ENCODE peak calls at places on chromosome 19, in seven cellular contexts. W is DND-41, T is putamen, J is T-helper 17 cell, E is EH, N is SW 1271, Z is MCF 10A. P is an unnamed sample.

GRCh38 chr19:54162241-54162805 is 2.8 kb upstream of the LENG1 start:
- DNase-seq in W (peak; percentile 88), T (peak; percentile 46), J (peak; percentile 75), E (peak; percentile 71), N (peak; percentile 61), Z (peak; percentile 89), P (no peak)

GRCh38 chr19:4744451-4745170 is 21.0 kb upstream of the DPP9 start:
- DNase-seq in W (no peak), T (no peak), J (no peak), E (peak; percentile 89), N (no peak), Z (peak; percentile 94), P (no peak)

GRCh38 chr19:30830875-30831274 is 458.7 kb downstream of the ZNF536 start:
- DNase-seq in W (no peak), T (no peak), J (no peak), E (no peak), N (no peak), Z (no peak), P (no peak)

GRCh38 chr19:35497406-35497805 is 7.1 kb upstream of the KRTDAP start:
- DNase-seq in W (no peak), T (no peak), J (no peak), E (no peak), N (no peak), Z (no peak), P (no peak)

GRCh38 chr19:46408611-46409039 is 4.7 kb downstream of the CCDC8 start:
- DNase-seq in W (no peak), T (no peak), J (no peak), E (peak; percentile 53), N (no peak), Z (no peak), P (peak; percentile 74)

GRCh38 chr19:5978606-5979552 is 939 bp upstream of the RANBP3 start:
- DNase-seq in W (peak; percentile 34), T (no peak), J (no peak), E (no peak), N (no peak), Z (no peak), P (no peak)

GRCh38 chr19:48969276-48970138 is 4.4 kb downstream of the FTL start:
- DNase-seq in W (peak; percentile 84), T (no peak), J (no peak), E (peak; percentile 46), N (no peak), Z (peak; percentile 34), P (no peak)

GRCh38 chr19:34241513-34242337 is 12.6 kb upstream of the GARRE1 start:
- DNase-seq in W (peak; percentile 26), T (no peak), J (no peak), E (peak; percentile 16), N (no peak), Z (no peak), P (no peak)

GRCh38 chr19:41646589-41647204 is 19.8 kb upstream of the CEACAM4 start:
- DNase-seq in W (no peak), T (no peak), J (no peak), E (no peak), N (no peak), Z (peak; percentile 14), P (no peak)

GRCh38 chr19:57803265-57803593 is 11.5 kb downstream of the ZNF552 start:
- DNase-seq in W (no peak), T (no peak), J (no peak), E (no peak), N (no peak), Z (no peak), P (no peak)

GRCh38 chr19:34459614-34460013 is 21.9 kb upstream of the WTIP start:
- DNase-seq in W (no peak), T (no peak), J (no peak), E (no peak), N (no peak), Z (no peak), P (no peak)

GRCh38 chr19:41529484-41530183 is 46.3 kb upstream of the CEACAM21 start:
- DNase-seq in W (no peak), T (no peak), J (no peak), E (no peak), N (no peak), Z (no peak), P (no peak)

GRCh38 chr19:29001922-29002247 is 211.1 kb downstream of the UQCRFS1 start:
- DNase-seq in W (no peak), T (peak; percentile 62), J (no peak), E (peak; percentile 25), N (no peak), Z (no peak), P (no peak)

P was measured in chondrocyte.